ENCODE peak calls at places on chromosomes 2 and 18, in four cellular contexts. T is KBM-7, Y is HTR-8/SVneo, I is D721Med. F is an unnamed sample.

GRCh38 chr2:42545023-42545713 is 23.3 kb upstream of the MTA3 start:
- DNase-seq in Y (no peak), T (no peak), I (no peak), F (no peak)

GRCh38 chr2:15738965-15739364 is 147.3 kb downstream of the DDX1 start:
- DNase-seq in I (no peak), T (no peak), Y (no peak), F (no peak)

GRCh38 chr2:157748371-157749132 is 119.9 kb upstream of the ACVR1C start:
- DNase-seq in Y (no peak), T (no peak), I (no peak), F (no peak)

GRCh38 chr2:152242787-152243472 is 67.4 kb upstream of the STAM2 start:
- DNase-seq in I (no peak), Y (no peak), T (no peak), F (no peak)

GRCh38 chr2:168247341-168248305 is at the start of gene STK39:
- DNase-seq in T (peak), Y (peak), I (peak), F (peak)

GRCh38 chr2:97911210-97911921 is 84.4 kb downstream of the TMEM131 start:
- DNase-seq in T (peak), I (no peak), Y (no peak), F (no peak)

GRCh38 chr2:199070550-199070949 is 387.2 kb downstream of the SATB2 start:
- DNase-seq in I (no peak), Y (no peak), T (no peak), F (no peak)

GRCh38 chr2:38178556-38179419 is 102.8 kb upstream of the CYP1B1 start:
- DNase-seq in Y (peak), T (peak), I (no peak), F (no peak)

GRCh38 chr2:182858671-182859070 is 7.8 kb downstream of the FRZB start:
- DNase-seq in I (no peak), Y (peak), T (no peak), F (no peak)

GRCh38 chr18:50152900-50153299 is 42.0 kb downstream of the MYO5B start:
- DNase-seq in I (no peak), Y (no peak), T (no peak), F (no peak)

GRCh38 chr2:45177870-45178269 is 168.6 kb upstream of the SIX2 start:
- DNase-seq in I (no peak), T (peak), Y (peak), F (no peak)

GRCh38 chr2:167264380-167264779 is 376.1 kb downstream of the XIRP2 start:
- DNase-seq in I (no peak), T (no peak), Y (no peak), F (peak)

GRCh38 chr2:57981369-57981768 is 65.2 kb upstream of the VRK2 start:
- DNase-seq in I (no peak), Y (peak), T (no peak), F (no peak)

GRCh38 chr2:72863046-72863445 is 24.2 kb upstream of the SPR start:
- DNase-seq in Y (no peak), T (no peak), I (no peak), F (no peak)

GRCh38 chr2:128313076-128313836 is 5.4 kb downstream of the HS6ST1 start:
- DNase-seq in I (peak), Y (peak), T (peak), F (no peak)

GRCh38 chr2:240467659-240468299 is 32.3 kb downstream of the GPC1 start:
- DNase-seq in I (no peak), T (no peak), Y (no peak), F (no peak)

GRCh38 chr18:23487738-23488625 is 15.3 kb upstream of the RMC1 start:
- DNase-seq in T (peak), Y (no peak), I (no peak), F (no peak)

GRCh38 chr2:111919794-111920608 is 21.6 kb downstream of the MERTK start:
- DNase-seq in I (no peak), Y (no peak), T (no peak), F (no peak)

GRCh38 chr2:73979021-73979420 is 5.7 kb upstream of the TET3 start:
- DNase-seq in I (no peak), T (no peak), Y (no peak), F (no peak)

GRCh38 chr18:35683021-35683420 is 101.5 kb downstream of the GALNT1 start:
- DNase-seq in I (no peak), Y (no peak), T (no peak), F (no peak)

GRCh38 chr18:60113396-60113795 is 213.6 kb downstream of the PMAIP1 start:
- DNase-seq in I (peak), Y (no peak), T (no peak), F (no peak)

GRCh38 chr2:166179201-166179600 is 51.4 kb upstream of the SCN1A start:
- DNase-seq in I (no peak), T (no peak), Y (no peak), F (no peak)

GRCh38 chr2:66679422-66679821 is 244.5 kb downstream of the MEIS1 start:
- DNase-seq in I (no peak), T (no peak), Y (no peak), F (no peak)

GRCh38 chr2:28004086-28004485 is 113.6 kb downstream of the BABAM2 start:
- DNase-seq in Y (peak), I (no peak), T (no peak), F (no peak)

GRCh38 chr2:174634130-174635014 is 36.8 kb upstream of the WIPF1 start:
- DNase-seq in I (no peak), T (peak), Y (no peak), F (peak)

GRCh38 chr18:61860302-61860701 is 32.5 kb downstream of the RNF152 start:
- DNase-seq in I (no peak), T (no peak), Y (no peak), F (no peak)

GRCh38 chr2:119700866-119701265 is 21.9 kb downstream of the TMEM177 start:
- DNase-seq in I (no peak), Y (no peak), T (no peak), F (no peak)

GRCh38 chr18:13464432-13465125 is 246.0 kb downstream of the LDLRAD4 start:
- DNase-seq in I (no peak), Y (no peak), T (peak), F (peak)

GRCh38 chr2:120735750-120736170 is at the start of gene GLI2:
- DNase-seq in T (peak), Y (peak), I (peak), F (no peak)

GRCh38 chr2:10305715-10306114 is 3.0 kb downstream of the HPCAL1 start:
- DNase-seq in I (no peak), T (no peak), Y (no peak), F (peak)

GRCh38 chr18:33831424-33831823 is 253.4 kb downstream of the ASXL3 start:
- DNase-seq in I (no peak), Y (no peak), T (no peak), F (no peak)

GRCh38 chr2:40384714-40385113 is 67.2 kb downstream of the SLC8A1 start:
- DNase-seq in I (no peak), Y (no peak), T (peak), F (no peak)

GRCh38 chr2:215847718-215848117 is 165.6 kb downstream of the MREG start:
- DNase-seq in I (no peak), T (no peak), Y (no peak), F (no peak)

GRCh38 chr2:231717281-231718180 is 9.2 kb downstream of the PTMA start:
- DNase-seq in I (no peak), T (peak), Y (no peak), F (peak)

GRCh38 chr2:205034034-205034433 is 488.8 kb downstream of the PARD3B start:
- DNase-seq in T (no peak), Y (no peak), I (no peak), F (no peak)

GRCh38 chr2:37916512-37917082 is 8.5 kb upstream of the RMDN2 start:
- DNase-seq in T (no peak), Y (no peak), I (no peak), F (no peak)

GRCh38 chr2:36611316-36611990 is 13.5 kb upstream of the FEZ2 start:
- DNase-seq in T (no peak), I (no peak), Y (no peak), F (no peak)

F was measured in Karpas-422.